ENCODE peak calls at places on chromosomes 2 and 18, in six cellular contexts. B is IMR-90; H is neural progenitor cell; Y is NCI-H1092 treated with DMSO at 0.1 percent for 48 hours; R is CD4-positive, alpha-beta T cell; J is kidney epithelial cell. A is an unnamed sample.

GRCh38 chr2:149735237-149735958 is 147.8 kb upstream of the MMADHC start:
- DNase-seq in B (peak; percentile 85), H (no peak), Y (no peak), R (no peak), J (no peak), A (no peak)

GRCh38 chr2:232457121-232458011 is 1.4 kb downstream of the ALPI start:
- DNase-seq in B (no peak), H (no peak), Y (no peak), R (no peak), J (no peak), A (no peak)

GRCh38 chr2:39194686-39195085 is 49.1 kb downstream of the CDKL4 start:
- DNase-seq in B (no peak), H (no peak), Y (no peak), R (no peak), J (no peak), A (no peak)

GRCh38 chr2:32484907-32485306 is 128.1 kb downstream of the BIRC6 start:
- DNase-seq in B (peak; percentile 97), H (no peak), Y (no peak), R (no peak), J (peak; percentile 58), A (peak; percentile 53)

GRCh38 chr18:61368001-61368400 is 34.8 kb downstream of the CDH20 start:
- DNase-seq in B (no peak), H (no peak), Y (no peak), R (no peak), J (no peak), A (no peak)

GRCh38 chr2:237535385-237536082 is 30.8 kb upstream of the PRLH start:
- DNase-seq in B (no peak), H (no peak), Y (no peak), R (no peak), J (no peak), A (no peak)

GRCh38 chr2:41781082-41781481 is 266.7 kb upstream of the PKDCC start:
- DNase-seq in B (no peak), H (no peak), Y (no peak), R (no peak), J (no peak), A (no peak)

GRCh38 chr2:84077504-84077903 is 381.6 kb downstream of the SUCLG1 start:
- DNase-seq in B (no peak), H (peak; percentile 59), Y (peak; percentile 37), R (no peak), J (no peak), A (peak; percentile 25)

GRCh38 chr2:75556679-75557366 is 3.9 kb downstream of the EVA1A start:
- DNase-seq in B (peak; percentile 37), H (no peak), Y (no peak), R (no peak), J (no peak), A (no peak)

GRCh38 chr2:219636941-219637841 is 9.8 kb downstream of the SLC4A3 start:
- DNase-seq in B (no peak), H (no peak), Y (no peak), R (no peak), J (no peak), A (no peak)

GRCh38 chr2:187566712-187567111 is 12.5 kb upstream of the TFPI start:
- DNase-seq in B (no peak), H (no peak), Y (no peak), R (no peak), J (no peak), A (peak; percentile 2)

GRCh38 chr2:131077182-131077846 is 15.9 kb downstream of the FAM168B start:
- DNase-seq in B (no peak), H (no peak), Y (no peak), R (no peak), J (no peak), A (no peak)